ENCODE peak calls at places on chromosomes 13 and 19, in four cellular contexts. V is HEK293T, K is A549, L is cerebellar cortex. Y is an unnamed sample.

GRCh38 chr19:16861875-16862274 is 26.9 kb upstream of the F2RL3 start:
- DNase-seq in K (no peak), V (no peak), L (peak), Y (no peak)

GRCh38 chr19:3243851-3244700 is 19.6 kb downstream of the CELF5 start:
- DNase-seq in L (peak), K (no peak), V (peak), Y (peak)

GRCh38 chr13:50448535-50448981 is 394.9 kb downstream of the DLEU7 start:
- DNase-seq in L (no peak), K (no peak), V (no peak), Y (peak)

GRCh38 chr13:54647275-54647674 is 1618.7 kb downstream of the OLFM4 start:
- DNase-seq in K (no peak), V (no peak), L (peak), Y (no peak)

GRCh38 chr19:2478756-2479555 is 3.0 kb downstream of the GADD45B start:
- DNase-seq in K (no peak), V (no peak), L (no peak), Y (peak)

GRCh38 chr13:113915012-113915763 is 51.3 kb upstream of the GAS6 start:
- DNase-seq in K (no peak), V (no peak), L (no peak), Y (no peak)

GRCh38 chr19:39109641-39110040 is 15.9 kb upstream of the PAK4 start:
- DNase-seq in K (no peak), V (no peak), L (no peak), Y (no peak)

GRCh38 chr19:39705578-39706188 is 1.4 kb downstream of the LGALS14 start:
- DNase-seq in L (no peak), V (no peak), K (no peak), Y (no peak)

GRCh38 chr13:110484290-110485048 is 77.1 kb downstream of the RAB20 start:
- DNase-seq in K (no peak), L (no peak), V (no peak), Y (no peak)

GRCh38 chr19:18541992-18542935 is 1.1 kb downstream of the FKBP8 start:
- DNase-seq in K (no peak), V (no peak), L (no peak), Y (no peak)

GRCh38 chr19:57068921-57069697 is 50.7 kb upstream of the USP29 start:
- DNase-seq in V (no peak), K (no peak), L (peak), Y (peak)

GRCh38 chr13:34349091-34349722 is 531.3 kb downstream of the RFC3 start:
- DNase-seq in V (no peak), K (no peak), L (no peak), Y (peak)

GRCh38 chr13:108000998-108001397 is 214.3 kb downstream of the LIG4 start:
- DNase-seq in V (no peak), K (no peak), L (no peak), Y (no peak)

GRCh38 chr13:66222127-66222526 is 1008.0 kb downstream of the PCDH9 start:
- DNase-seq in V (no peak), K (no peak), L (no peak), Y (no peak)

GRCh38 chr13:20702945-20703784 is at the start of gene IL17D:
- DNase-seq in K (no peak), L (no peak), V (peak), Y (peak)

GRCh38 chr13:111139452-111139851 is 24.3 kb downstream of the ARHGEF7 start:
- DNase-seq in L (no peak), K (no peak), V (no peak), Y (no peak)

GRCh38 chr19:1324792-1325567 is 39.3 kb downstream of the EFNA2 start:
- DNase-seq in K (peak), L (peak), V (peak), Y (peak)

GRCh38 chr13:67099494-67099893 is 130.6 kb downstream of the PCDH9 start:
- DNase-seq in V (no peak), L (no peak), K (no peak), Y (no peak)

GRCh38 chr19:19053508-19054314 is 10.1 kb upstream of the SLC25A42 start:
- DNase-seq in V (peak), K (peak), L (peak), Y (peak)

GRCh38 chr19:15124572-15125231 is 17.5 kb downstream of the SYDE1 start:
- DNase-seq in V (no peak), L (no peak), K (no peak), Y (no peak)

GRCh38 chr19:19459099-19459498 is 53.6 kb downstream of the GATAD2A start:
- DNase-seq in V (no peak), K (no peak), L (no peak), Y (peak)

GRCh38 chr13:40963927-40964326 is 55.2 kb downstream of the ELF1 start:
- DNase-seq in K (peak), V (no peak), L (no peak), Y (peak)

GRCh38 chr13:96946709-96947311 is 47.5 kb downstream of the OXGR1 start:
- DNase-seq in L (no peak), V (no peak), K (no peak), Y (no peak)

GRCh38 chr19:11164879-11165406 is 9.4 kb upstream of the SPC24 start:
- DNase-seq in L (peak), K (no peak), V (no peak), Y (no peak)

GRCh38 chr13:114153485-114154080 is 21.2 kb upstream of the RASA3 start:
- DNase-seq in K (no peak), L (no peak), V (no peak), Y (no peak)

GRCh38 chr19:43534811-43535761 is 2.1 kb downstream of the ZNF575 start:
- DNase-seq in L (peak), K (peak), V (peak), Y (peak)

GRCh38 chr19:4678881-4679379 is 8.8 kb upstream of the MYDGF start:
- DNase-seq in V (peak), K (no peak), L (peak), Y (no peak)

GRCh38 chr19:48842744-48843162 is 6.5 kb upstream of the HSD17B14 start:
- DNase-seq in L (peak), K (peak), V (peak), Y (peak)

GRCh38 chr13:49791753-49792549 is 531 bp downstream of the KPNA3 start:
- DNase-seq in V (peak), L (peak), K (no peak), Y (no peak)

GRCh38 chr13:88063741-88064140 is 392.6 kb downstream of the SLITRK5 start:
- DNase-seq in V (no peak), K (no peak), L (no peak), Y (peak)

GRCh38 chr19:58544591-58545285 is 874 bp downstream of the TRIM28 start:
- DNase-seq in V (peak), K (peak), L (no peak), Y (no peak)

GRCh38 chr13:36370108-36370429 is 23.9 kb upstream of the SPART start:
- DNase-seq in K (no peak), V (no peak), L (no peak), Y (no peak)

GRCh38 chr19:1624458-1624857 is 19.2 kb upstream of the UQCR11 start:
- DNase-seq in L (peak), K (peak), V (peak), Y (peak)

GRCh38 chr19:6970478-6970877 is 50.8 kb downstream of the MBD3L2B start:
- DNase-seq in V (peak), L (no peak), K (no peak), Y (no peak)

GRCh38 chr19:39474139-39474620 is 6.5 kb upstream of the TIMM50 start:
- DNase-seq in V (peak), L (peak), K (peak), Y (peak)

GRCh38 chr13:47598340-47598911 is 402.6 kb downstream of the SUCLA2 start:
- DNase-seq in K (no peak), V (no peak), L (no peak), Y (peak)

GRCh38 chr19:42345191-42345812 is 19.9 kb downstream of the MEGF8 start:
- DNase-seq in K (no peak), V (no peak), L (no peak), Y (no peak)

GRCh38 chr19:55368701-55369563 is 1.3 kb downstream of the IL11 start:
- DNase-seq in L (no peak), K (no peak), V (no peak), Y (peak)

Y was measured in kidney tubule cell.